ENCODE peak calls at places on chromosome 19, in seven cellular contexts. J, M, T, N, E, P and K are unnamed samples.
A peak's percentile ranks its signal among the peaks of the same experiment; 100 is the strongest.

GRCh38 chr19:48739835-48740704 is at the start of gene RASIP1:
- DNase-seq in M (peak; percentile 68), P (peak; percentile 11), N (peak; percentile 90), E (no peak), T (peak; percentile 42), J (no peak), K (no peak)

GRCh38 chr19:55101261-55101660 is 16.2 kb downstream of the PPP1R12C start:
- DNase-seq in E (no peak), M (no peak), N (no peak), J (no peak), T (no peak), P (no peak), K (no peak)

GRCh38 chr19:4980087-4980486 is 11.2 kb downstream of the KDM4B start:
- DNase-seq in P (no peak), M (no peak), J (no peak), N (no peak), T (no peak), E (no peak), K (no peak)

GRCh38 chr19:45356760-45357444 is 13.5 kb downstream of the ERCC2 start:
- DNase-seq in N (no peak), E (no peak), J (no peak), T (no peak), P (no peak), M (no peak), K (no peak)

GRCh38 chr19:38826856-38827551 is 4.6 kb downstream of the ECH1 start:
- DNase-seq in T (no peak), N (no peak), J (no peak), P (no peak), M (no peak), E (no peak), K (peak; percentile 60)

GRCh38 chr19:45641274-45642105 is 2.3 kb upstream of the EML2 start:
- DNase-seq in E (peak; percentile 62), N (peak; percentile 93), T (peak; percentile 88), P (peak; percentile 93), M (peak; percentile 74), J (peak; percentile 90), K (peak; percentile 74)

GRCh38 chr19:29878973-29879654 is 62.9 kb upstream of the URI1 start:
- DNase-seq in P (peak; percentile 18), T (peak; percentile 22), M (no peak), J (no peak), N (no peak), E (peak; percentile 11), K (peak; percentile 66)

GRCh38 chr19:54030895-54031586 is 32.7 kb downstream of the VSTM1 start:
- DNase-seq in N (no peak), P (no peak), T (no peak), M (no peak), E (peak; percentile 30), J (no peak), K (no peak)

GRCh38 chr19:31054430-31054829 is 294.8 kb downstream of the TSHZ3 start:
- DNase-seq in E (peak; percentile 76), M (peak; percentile 28), T (peak; percentile 60), J (no peak), P (peak; percentile 82), N (no peak), K (peak; percentile 26)

DNA sequence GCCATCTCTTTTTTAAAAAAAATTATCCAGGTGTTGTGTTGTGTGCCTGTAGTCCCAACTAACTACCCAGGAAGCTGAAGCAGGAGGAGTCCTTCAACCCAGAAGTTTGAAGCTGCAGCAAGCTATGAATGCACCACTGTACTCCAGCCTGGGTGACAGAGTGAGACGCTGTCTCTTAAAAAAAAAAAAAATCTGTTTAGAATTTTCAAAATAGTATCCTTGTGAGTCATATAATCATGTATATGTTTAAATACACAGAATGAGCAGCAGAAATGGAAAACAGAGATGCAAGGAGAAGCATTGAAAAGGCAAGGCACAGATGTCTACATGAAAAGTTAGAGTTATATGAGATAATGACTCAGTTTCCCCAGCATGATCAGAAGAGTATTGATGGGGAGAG is 31.2 kb downstream of the SYDE1 start:
- DNase-seq in M (no peak), P (no peak), E (peak; percentile 31), T (no peak), N (no peak), J (no peak), K (no peak)
- H3K4me3 ChIP-seq in M (no peak overlapping the region), P (no peak overlapping the region), E (no peak overlapping the region), T (no peak overlapping the region), N (no peak overlapping the region), J (no peak overlapping the region), K (no peak overlapping the region)

GRCh38 chr19:56110515-56111448 is 10.3 kb downstream of the ZNF787 start:
- DNase-seq in P (peak; percentile 34), N (peak; percentile 88), J (no peak), T (peak; percentile 64), E (peak; percentile 70), M (peak; percentile 64), K (peak; percentile 84)
- H3K4me1 ChIP-seq in P (peaks cover 42% of the 10 kb centered on the region), N (peaks cover 55% of the 10 kb centered on the region), J (peaks cover 78% of the 10 kb centered on the region), T (peaks cover 90% of the 10 kb centered on the region), E (peaks cover 25% of the 10 kb centered on the region), M (peaks cover 99% of the 10 kb centered on the region), K (peaks cover 89% of the 10 kb centered on the region)

GRCh38 chr19:28456708-28457320 is 756.1 kb downstream of the UQCRFS1 start:
- DNase-seq in E (no peak), P (no peak), J (no peak), M (no peak), T (no peak), N (no peak), K (no peak)

GRCh38 chr19:28454083-28454482 is 758.9 kb downstream of the UQCRFS1 start:
- DNase-seq in J (no peak), T (no peak), E (no peak), N (no peak), P (no peak), M (no peak), K (no peak)

GRCh38 chr19:28457620-28458019 is 755.3 kb downstream of the UQCRFS1 start:
- DNase-seq in P (no peak), M (no peak), N (no peak), E (no peak), T (no peak), J (no peak), K (no peak)

DNA sequence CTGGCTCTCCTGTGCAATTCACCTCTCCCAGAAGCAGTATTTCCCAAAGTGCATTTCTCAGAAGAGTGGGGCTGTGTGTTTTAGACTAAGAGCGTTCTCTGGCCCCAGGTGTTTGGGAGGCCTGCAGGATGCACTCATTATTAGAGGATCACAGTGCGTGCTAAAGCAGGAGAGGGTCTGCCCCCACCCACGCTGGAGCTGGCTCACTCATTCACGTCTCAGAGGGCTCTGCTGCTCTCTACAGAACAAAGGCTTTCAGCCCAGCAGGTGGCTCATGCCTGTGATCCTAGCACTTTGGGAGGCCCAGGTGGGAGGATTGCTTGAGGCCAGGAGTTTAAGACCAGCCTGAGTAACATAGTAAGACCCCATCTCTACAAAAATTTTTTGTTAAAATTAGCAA is 756.7 kb downstream of the UQCRFS1 start:
- DNase-seq in T (no peak), M (no peak), J (no peak), N (no peak), P (peak; percentile 21), E (no peak), K (no peak)
- TF ChIP-seq CTCF in T (no peak), M (no peak), J (no peak), N (no peak), P (no peak), E (no peak), K (no peak)

GRCh38 chr19:49890349-49891311 is 6.1 kb downstream of the IL4I1 start:
- DNase-seq in J (peak; percentile 80), M (no peak), T (peak; percentile 33), P (peak; percentile 82), E (no peak), N (no peak), K (peak; percentile 57)
- H3K4me3 ChIP-seq in J (peak overlapping the region; percentile 28), M (peak overlapping the region; percentile 60), T (no peak overlapping the region), P (peak overlapping the region; percentile 30), E (no peak overlapping the region), N (no peak overlapping the region), K (peak overlapping the region; percentile 43)

DNA sequence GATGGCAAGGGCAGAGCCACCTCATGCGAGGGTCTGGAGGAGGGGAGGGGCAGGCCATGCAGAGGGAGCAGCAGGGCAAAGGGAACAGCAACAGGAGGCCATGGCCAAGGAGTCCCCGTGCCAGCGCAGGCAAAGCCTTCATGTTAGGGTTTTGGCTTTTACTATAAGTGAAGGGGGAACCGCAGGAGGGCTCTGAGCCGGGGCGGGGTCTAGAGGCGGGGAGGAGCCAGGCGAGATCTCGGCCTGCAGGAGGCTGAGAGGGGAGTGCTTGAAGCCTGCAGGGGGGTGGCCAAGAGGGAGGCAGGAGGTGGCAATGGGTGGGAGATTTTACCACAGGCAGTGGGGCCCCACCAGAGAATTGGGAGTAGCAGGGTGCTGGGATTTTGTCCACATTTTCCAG is 6.3 kb downstream of the ARHGAP33 start:
- DNase-seq in M (no peak), E (no peak), P (no peak), J (no peak), T (no peak), N (no peak), K (no peak)
- H3K4me1 ChIP-seq in M (no peaks in the 10 kb centered on the region), E (no peaks in the 10 kb centered on the region), P (peaks cover 20% of the 10 kb centered on the region), J (no peaks in the 10 kb centered on the region), T (no peaks in the 10 kb centered on the region), N (no peaks in the 10 kb centered on the region), K (no peaks in the 10 kb centered on the region)

GRCh38 chr19:32471095-32471494 is 65.5 kb downstream of the DPY19L3 start:
- DNase-seq in P (no peak), E (no peak), J (no peak), N (no peak), T (peak; percentile 92), M (peak; percentile 44), K (peak; percentile 69)
- TF ChIP-seq CTCF in P (no peak), E (no peak), J (no peak), N (no peak), T (no peak), M (no peak), K (no peak)

DNA sequence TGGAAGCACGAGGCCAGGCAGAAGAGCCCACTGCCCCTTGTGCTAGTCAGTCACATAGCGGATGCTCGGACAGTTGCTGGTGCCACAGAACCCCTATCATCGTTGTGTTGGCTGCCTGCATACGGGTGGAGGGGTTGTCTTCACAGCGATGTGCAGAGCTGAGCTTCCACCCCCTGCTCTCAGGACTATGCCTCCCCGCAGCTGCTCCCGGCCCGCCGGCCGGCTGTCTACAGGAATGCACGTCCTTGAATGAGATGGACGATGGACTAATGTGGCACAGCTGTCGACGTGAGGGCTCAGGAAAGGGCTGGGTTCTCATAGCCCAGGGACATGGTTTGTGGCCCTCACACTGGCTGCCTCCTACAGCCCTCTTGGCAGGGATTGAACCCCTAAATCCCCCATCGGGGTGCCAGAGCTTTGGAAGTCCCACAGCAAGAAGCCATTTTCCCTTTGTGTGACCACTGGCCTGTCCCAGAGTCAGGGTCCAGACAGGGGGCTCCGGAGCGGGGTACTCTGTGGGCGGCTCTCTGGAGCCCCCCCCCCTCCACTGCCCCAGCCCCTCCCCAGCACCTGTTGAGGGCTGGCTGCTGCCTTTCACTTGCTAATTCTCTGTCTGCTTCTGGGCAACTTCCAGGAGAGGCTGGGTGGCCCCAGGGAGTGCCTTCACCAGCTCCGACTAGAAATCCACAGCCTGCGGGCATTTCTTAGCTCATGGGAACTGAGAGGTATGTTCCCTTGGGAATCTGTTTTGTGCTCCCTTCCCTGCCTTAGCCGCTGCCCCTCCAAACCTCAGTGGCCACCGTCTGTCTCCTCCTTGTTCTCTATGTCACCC is 40.2 kb downstream of the TSSK6 start:
- DNase-seq in P (peak; percentile 49), E (no peak), T (no peak), N (no peak), J (no peak), M (no peak), K (no peak)
- H3K4me3 ChIP-seq in P (no peak overlapping the region), E (no peak overlapping the region), T (no peak overlapping the region), N (no peak overlapping the region), J (no peak overlapping the region), M (no peak overlapping the region), K (no peak overlapping the region)